ENCODE peak calls at places on chromosomes 2 and 18, in eight cellular contexts. One of them, this sample, is unnamed.

GRCh38 chr2:144567745-144568144 is 47.8 kb upstream of the ZEB2 start:
- DNase-seq in GM23338: peak; percentile 82
- DNase-seq in SK-N-SH: no peak
- DNase-seq in sigmoid colon: no peak
- DNase-seq in upper lobe of right lung: no peak
- DNase-seq in A549: no peak
- DNase-seq in MM.1S: no peak
- DNase-seq in astrocyte: no peak
- DNase-seq in this sample: no peak

GRCh38 chr18:78671551-78671950 is 308.1 kb upstream of the SALL3 start:
- DNase-seq in GM23338: no peak
- DNase-seq in SK-N-SH: no peak
- DNase-seq in sigmoid colon: no peak
- DNase-seq in upper lobe of right lung: no peak
- DNase-seq in A549: no peak
- DNase-seq in MM.1S: no peak
- DNase-seq in astrocyte: no peak
- DNase-seq in this sample: no peak

GRCh38 chr18:72541871-72542690 is 2.1 kb downstream of the CBLN2 start:
- DNase-seq in GM23338: peak; percentile 47
- DNase-seq in SK-N-SH: peak; percentile 79
- DNase-seq in sigmoid colon: no peak
- DNase-seq in upper lobe of right lung: no peak
- DNase-seq in A549: no peak
- DNase-seq in MM.1S: peak; percentile 81
- DNase-seq in astrocyte: no peak
- DNase-seq in this sample: no peak

GRCh38 chr2:174211954-174212353 is 36.4 kb downstream of the OLA1 start:
- DNase-seq in GM23338: no peak
- DNase-seq in SK-N-SH: no peak
- DNase-seq in sigmoid colon: no peak
- DNase-seq in upper lobe of right lung: no peak
- DNase-seq in A549: no peak
- DNase-seq in MM.1S: no peak
- DNase-seq in astrocyte: no peak
- DNase-seq in this sample: no peak

GRCh38 chr18:24136967-24137373 is 1.9 kb upstream of the CABYR start:
- DNase-seq in GM23338: peak; percentile 46
- DNase-seq in SK-N-SH: no peak
- DNase-seq in sigmoid colon: no peak
- DNase-seq in upper lobe of right lung: no peak
- DNase-seq in A549: no peak
- DNase-seq in MM.1S: no peak
- DNase-seq in astrocyte: peak; percentile 34
- DNase-seq in this sample: no peak

GRCh38 chr18:51195086-51195601 is 2.3 kb downstream of the MEX3C start:
- DNase-seq in GM23338: no peak
- DNase-seq in SK-N-SH: no peak
- DNase-seq in sigmoid colon: no peak
- DNase-seq in upper lobe of right lung: no peak
- DNase-seq in A549: no peak
- DNase-seq in MM.1S: no peak
- DNase-seq in astrocyte: no peak
- DNase-seq in this sample: no peak

GRCh38 chr2:1645761-1646476 is 98.4 kb downstream of the PXDN start:
- DNase-seq in GM23338: no peak
- DNase-seq in SK-N-SH: no peak
- DNase-seq in sigmoid colon: peak; percentile 60
- DNase-seq in upper lobe of right lung: no peak
- DNase-seq in A549: no peak
- DNase-seq in MM.1S: no peak
- DNase-seq in astrocyte: no peak
- DNase-seq in this sample: no peak

GRCh38 chr2:28552045-28552823 is 56.4 kb downstream of the PLB1 start:
- DNase-seq in GM23338: no peak
- DNase-seq in SK-N-SH: no peak
- DNase-seq in sigmoid colon: no peak
- DNase-seq in upper lobe of right lung: no peak
- DNase-seq in A549: no peak
- DNase-seq in MM.1S: no peak
- DNase-seq in astrocyte: peak; percentile 52
- DNase-seq in this sample: no peak

GRCh38 chr18:24588440-24588839 is 128.0 kb downstream of the HRH4 start:
- DNase-seq in GM23338: no peak
- DNase-seq in SK-N-SH: no peak
- DNase-seq in sigmoid colon: no peak
- DNase-seq in upper lobe of right lung: no peak
- DNase-seq in A549: no peak
- DNase-seq in MM.1S: no peak
- DNase-seq in astrocyte: no peak
- DNase-seq in this sample: no peak

GRCh38 chr18:8029061-8029460 is 461.9 kb downstream of the PTPRM start:
- DNase-seq in GM23338: peak; percentile 57
- DNase-seq in SK-N-SH: no peak
- DNase-seq in sigmoid colon: no peak
- DNase-seq in upper lobe of right lung: peak; percentile 68
- DNase-seq in A549: no peak
- DNase-seq in MM.1S: no peak
- DNase-seq in astrocyte: no peak
- DNase-seq in this sample: no peak

GRCh38 chr2:101517753-101518152 is 42.8 kb upstream of the RFX8 start:
- DNase-seq in GM23338: peak; percentile 21
- DNase-seq in SK-N-SH: no peak
- DNase-seq in sigmoid colon: no peak
- DNase-seq in upper lobe of right lung: no peak
- DNase-seq in A549: peak; percentile 16
- DNase-seq in MM.1S: no peak
- DNase-seq in astrocyte: peak; percentile 78
- DNase-seq in this sample: peak; percentile 64

GRCh38 chr2:23824777-23825212 is 102.1 kb downstream of the ATAD2B start:
- DNase-seq in GM23338: peak; percentile 70
- DNase-seq in SK-N-SH: peak; percentile 65
- DNase-seq in sigmoid colon: no peak
- DNase-seq in upper lobe of right lung: no peak
- DNase-seq in A549: peak; percentile 43
- DNase-seq in MM.1S: peak; percentile 62
- DNase-seq in astrocyte: peak; percentile 15
- DNase-seq in this sample: peak; percentile 43

GRCh38 chr18:75087119-75088020 is 121.6 kb downstream of the PTGR3 start:
- DNase-seq in GM23338: no peak
- DNase-seq in SK-N-SH: no peak
- DNase-seq in sigmoid colon: no peak
- DNase-seq in upper lobe of right lung: no peak
- DNase-seq in A549: no peak
- DNase-seq in MM.1S: no peak
- DNase-seq in astrocyte: no peak
- DNase-seq in this sample: no peak

GRCh38 chr2:43129676-43130547 is 96.5 kb downstream of the ZFP36L2 start:
- DNase-seq in GM23338: no peak
- DNase-seq in SK-N-SH: peak; percentile 44
- DNase-seq in sigmoid colon: peak; percentile 79
- DNase-seq in upper lobe of right lung: peak; percentile 83
- DNase-seq in A549: no peak
- DNase-seq in MM.1S: no peak
- DNase-seq in astrocyte: peak; percentile 60
- DNase-seq in this sample: no peak

GRCh38 chr2:179354739-179355537 is 90.3 kb upstream of the SESTD1 start:
- DNase-seq in GM23338: no peak
- DNase-seq in SK-N-SH: no peak
- DNase-seq in sigmoid colon: no peak
- DNase-seq in upper lobe of right lung: no peak
- DNase-seq in A549: no peak
- DNase-seq in MM.1S: no peak
- DNase-seq in astrocyte: no peak
- DNase-seq in this sample: no peak

GRCh38 chr18:12657048-12657848 is 659 bp downstream of the SPIRE1 start:
- DNase-seq in GM23338: peak; percentile 50
- DNase-seq in SK-N-SH: peak; percentile 78
- DNase-seq in sigmoid colon: peak; percentile 71
- DNase-seq in upper lobe of right lung: peak; percentile 81
- DNase-seq in A549: peak; percentile 10
- DNase-seq in MM.1S: peak; percentile 19
- DNase-seq in astrocyte: peak; percentile 37
- DNase-seq in this sample: no peak

GRCh38 chr2:52135235-52135634 is 1103.3 kb upstream of the NRXN1 start:
- DNase-seq in GM23338: no peak
- DNase-seq in SK-N-SH: no peak
- DNase-seq in sigmoid colon: no peak
- DNase-seq in upper lobe of right lung: no peak
- DNase-seq in A549: no peak
- DNase-seq in MM.1S: no peak
- DNase-seq in astrocyte: no peak
- DNase-seq in this sample: no peak

GRCh38 chr2:44620189-44620990 is 258.6 kb downstream of the CAMKMT start:
- DNase-seq in GM23338: no peak
- DNase-seq in SK-N-SH: no peak
- DNase-seq in sigmoid colon: no peak
- DNase-seq in upper lobe of right lung: no peak
- DNase-seq in A549: no peak
- DNase-seq in MM.1S: no peak
- DNase-seq in astrocyte: no peak
- DNase-seq in this sample: no peak

GRCh38 chr2:139122711-139123158 is 342.5 kb upstream of the NXPH2 start:
- DNase-seq in GM23338: peak; percentile 9
- DNase-seq in SK-N-SH: no peak
- DNase-seq in sigmoid colon: no peak
- DNase-seq in upper lobe of right lung: no peak
- DNase-seq in A549: no peak
- DNase-seq in MM.1S: no peak
- DNase-seq in astrocyte: peak; percentile 92
- DNase-seq in this sample: peak; percentile 3

GRCh38 chr18:23926590-23926989 is 88.0 kb upstream of the TTC39C start:
- DNase-seq in GM23338: no peak
- DNase-seq in SK-N-SH: no peak
- DNase-seq in sigmoid colon: no peak
- DNase-seq in upper lobe of right lung: no peak
- DNase-seq in A549: no peak
- DNase-seq in MM.1S: no peak
- DNase-seq in astrocyte: no peak
- DNase-seq in this sample: no peak

GRCh38 chr2:96864343-96865091 is 5.4 kb downstream of the SEMA4C start:
- DNase-seq in GM23338: no peak
- DNase-seq in SK-N-SH: no peak
- DNase-seq in sigmoid colon: peak; percentile 64
- DNase-seq in upper lobe of right lung: peak; percentile 84
- DNase-seq in A549: no peak
- DNase-seq in MM.1S: no peak
- DNase-seq in astrocyte: no peak
- DNase-seq in this sample: no peak

GRCh38 chr2:196105956-196106355 is 37.3 kb upstream of the DNAH7 start:
- DNase-seq in GM23338: no peak
- DNase-seq in SK-N-SH: no peak
- DNase-seq in sigmoid colon: no peak
- DNase-seq in upper lobe of right lung: no peak
- DNase-seq in A549: no peak
- DNase-seq in MM.1S: no peak
- DNase-seq in astrocyte: no peak
- DNase-seq in this sample: no peak

GRCh38 chr2:40824269-40824668 is 372.4 kb upstream of the SLC8A1 start:
- DNase-seq in GM23338: no peak
- DNase-seq in SK-N-SH: no peak
- DNase-seq in sigmoid colon: no peak
- DNase-seq in upper lobe of right lung: no peak
- DNase-seq in A549: no peak
- DNase-seq in MM.1S: no peak
- DNase-seq in astrocyte: no peak
- DNase-seq in this sample: no peak
- H3K27ac ChIP-seq in GM23338: no peak overlapping the region
- H3K27ac ChIP-seq in SK-N-SH: no peak overlapping the region
- H3K27ac ChIP-seq in sigmoid colon: no peak overlapping the region
- H3K27ac ChIP-seq in upper lobe of right lung: no peak overlapping the region
- H3K27ac ChIP-seq in A549: no peak overlapping the region
- H3K27ac ChIP-seq in MM.1S: no peak overlapping the region
- H3K27ac ChIP-seq in astrocyte: no peak overlapping the region
- H3K27ac ChIP-seq in this sample: no peak overlapping the region

DNA sequence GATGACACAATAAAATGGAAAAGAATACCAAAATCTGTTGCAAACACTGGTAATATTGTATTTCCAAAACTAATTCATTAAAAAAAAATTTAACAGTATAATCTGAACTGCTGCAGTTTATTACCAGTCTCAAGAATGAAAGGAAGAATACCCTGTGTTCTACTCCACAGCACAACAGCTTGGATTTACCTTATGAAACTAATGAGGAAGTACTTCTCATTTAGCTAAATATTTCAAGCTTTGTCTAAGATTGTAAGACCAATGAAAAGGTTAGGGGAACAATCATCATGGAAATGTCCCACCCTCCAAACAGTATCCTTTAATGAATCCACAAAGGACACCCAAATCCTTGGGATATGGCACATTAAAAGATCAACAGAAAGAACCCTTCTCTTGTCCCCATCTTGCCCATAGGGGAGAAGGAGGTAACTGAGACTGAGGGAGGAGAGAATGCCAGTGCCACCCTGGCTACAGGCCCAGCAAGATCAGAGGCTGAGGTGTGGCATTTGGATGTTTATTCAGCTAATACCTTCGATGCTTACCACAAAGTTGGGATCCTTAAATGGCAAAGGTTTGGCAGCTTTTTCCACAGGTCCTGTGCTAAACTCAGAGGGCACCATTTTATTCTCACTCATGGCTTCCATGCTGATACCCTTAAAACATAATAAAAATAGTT is 17.7 kb downstream of the INO80C start:
- DNase-seq in GM23338: no peak
- DNase-seq in SK-N-SH: no peak
- DNase-seq in sigmoid colon: no peak
- DNase-seq in upper lobe of right lung: no peak
- DNase-seq in A549: no peak
- DNase-seq in MM.1S: no peak
- DNase-seq in astrocyte: no peak
- DNase-seq in this sample: no peak
- TF ChIP-seq CTCF in GM23338: no peak
- TF ChIP-seq CTCF in SK-N-SH: no peak
- TF ChIP-seq CTCF in sigmoid colon: no peak
- TF ChIP-seq CTCF in upper lobe of right lung: no peak
- TF ChIP-seq CTCF in A549: no peak
- TF ChIP-seq CTCF in MM.1S: no peak
- TF ChIP-seq CTCF in astrocyte: no peak
- TF ChIP-seq CTCF in this sample: no peak

DNA sequence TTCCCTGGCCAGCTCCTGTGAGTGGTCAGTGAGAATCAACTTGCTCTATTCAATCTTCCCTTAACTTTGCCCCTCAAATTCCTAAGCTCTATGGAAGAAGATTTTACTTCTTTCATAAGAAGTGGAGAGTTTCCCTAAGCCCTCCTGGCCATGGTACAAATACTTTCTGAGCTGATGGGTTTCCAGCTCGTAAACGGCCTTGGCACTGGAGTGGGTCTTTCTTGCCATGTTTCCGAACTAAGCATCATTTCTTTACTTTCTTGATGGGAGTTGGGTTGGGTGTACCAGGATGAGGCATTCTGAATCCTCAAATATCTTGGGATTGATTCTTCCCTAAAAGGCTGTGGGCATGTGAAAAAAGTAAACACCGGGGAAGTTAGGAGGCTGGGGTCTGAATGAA is 72.5 kb downstream of the ACKR3 start:
- DNase-seq in GM23338: no peak
- DNase-seq in SK-N-SH: no peak
- DNase-seq in sigmoid colon: no peak
- DNase-seq in upper lobe of right lung: no peak
- DNase-seq in A549: no peak
- DNase-seq in MM.1S: no peak
- DNase-seq in astrocyte: no peak
- DNase-seq in this sample: no peak
- H3K27ac ChIP-seq in GM23338: no peak overlapping the region
- H3K27ac ChIP-seq in SK-N-SH: no peak overlapping the region
- H3K27ac ChIP-seq in sigmoid colon: peak overlapping the region; percentile 82
- H3K27ac ChIP-seq in upper lobe of right lung: peak overlapping the region; percentile 25
- H3K27ac ChIP-seq in A549: peak overlapping the region; percentile 72
- H3K27ac ChIP-seq in MM.1S: no peak overlapping the region
- H3K27ac ChIP-seq in astrocyte: peak overlapping the region; percentile 91
- H3K27ac ChIP-seq in this sample: peak overlapping the region; percentile 95

GRCh38 chr2:20225294-20226151 is 593 bp upstream of the SDC1 start:
- DNase-seq in GM23338: peak; percentile 84
- DNase-seq in SK-N-SH: no peak
- DNase-seq in sigmoid colon: peak; percentile 63
- DNase-seq in upper lobe of right lung: peak; percentile 91
- DNase-seq in A549: peak; percentile 84
- DNase-seq in MM.1S: peak; percentile 93
- DNase-seq in astrocyte: no peak
- DNase-seq in this sample: no peak
- TF ChIP-seq CTCF in GM23338: peak; percentile 31
- TF ChIP-seq CTCF in SK-N-SH: peak; percentile 72
- TF ChIP-seq CTCF in sigmoid colon: no peak
- TF ChIP-seq CTCF in upper lobe of right lung: peak; percentile 45
- TF ChIP-seq CTCF in A549: peak; percentile 93
- TF ChIP-seq CTCF in MM.1S: peak; percentile 72
- TF ChIP-seq CTCF in astrocyte: no peak
- TF ChIP-seq CTCF in this sample: peak; percentile 79